ENCODE peak calls at places on chromosomes 16 and 17, in four cellular contexts. One of them, this sample, is unnamed.

GRCh38 chr17:82470065-82470464 is 11.5 kb downstream of the NARF start:
- DNase-seq in mucosa of descending colon: no peak
- DNase-seq in BJ: no peak
- DNase-seq in left lung: no peak
- DNase-seq in this sample: no peak

GRCh38 chr16:55861288-55861687 is 13.9 kb downstream of the CES5A start:
- DNase-seq in left lung: no peak
- DNase-seq in mucosa of descending colon: no peak
- DNase-seq in BJ: no peak
- DNase-seq in this sample: no peak

GRCh38 chr17:77449908-77450741 is 309.4 kb downstream of the SEC14L1 start:
- DNase-seq in left lung: no peak
- DNase-seq in mucosa of descending colon: peak; percentile 86
- DNase-seq in BJ: no peak
- DNase-seq in this sample: no peak

GRCh38 chr17:36722121-36722902 is 120.9 kb downstream of the MRM1 start:
- DNase-seq in mucosa of descending colon: peak; percentile 81
- DNase-seq in BJ: no peak
- DNase-seq in left lung: peak; percentile 61
- DNase-seq in this sample: no peak

GRCh38 chr16:29820271-29820701 is at the start of gene MVP:
- DNase-seq in mucosa of descending colon: peak; percentile 88
- DNase-seq in left lung: peak; percentile 82
- DNase-seq in BJ: no peak
- DNase-seq in this sample: no peak

GRCh38 chr17:75270218-75270965 is 639 bp downstream of the MIF4GD start:
- DNase-seq in BJ: peak; percentile 39
- DNase-seq in left lung: peak; percentile 72
- DNase-seq in mucosa of descending colon: peak; percentile 85
- DNase-seq in this sample: peak; percentile 69

GRCh38 chr16:35207059-35207999 is 1747.9 kb downstream of the TP53TG3F start:
- DNase-seq in left lung: no peak
- DNase-seq in BJ: no peak
- DNase-seq in mucosa of descending colon: peak; percentile 44
- DNase-seq in this sample: no peak

GRCh38 chr17:39150795-39151679 is at the start of gene PLXDC1:
- DNase-seq in BJ: no peak
- DNase-seq in left lung: no peak
- DNase-seq in mucosa of descending colon: no peak
- DNase-seq in this sample: no peak

GRCh38 chr16:73713817-73714495 is 582.7 kb upstream of the PSMD7 start:
- DNase-seq in left lung: no peak
- DNase-seq in mucosa of descending colon: no peak
- DNase-seq in BJ: no peak
- DNase-seq in this sample: no peak

GRCh38 chr16:72066747-72067146 is 3.7 kb downstream of the HPR start:
- DNase-seq in left lung: no peak
- DNase-seq in mucosa of descending colon: no peak
- DNase-seq in BJ: no peak
- DNase-seq in this sample: peak; percentile 8

GRCh38 chr17:82325286-82326180 is 8.0 kb downstream of the SECTM1 start:
- DNase-seq in mucosa of descending colon: peak; percentile 53
- DNase-seq in BJ: no peak
- DNase-seq in left lung: no peak
- DNase-seq in this sample: no peak

GRCh38 chr17:65279456-65279855 is 142.3 kb downstream of the RGS9 start:
- DNase-seq in left lung: no peak
- DNase-seq in mucosa of descending colon: no peak
- DNase-seq in BJ: no peak
- DNase-seq in this sample: no peak

GRCh38 chr17:82867763-82868325 is 28.0 kb upstream of the ZNF750 start:
- DNase-seq in left lung: no peak
- DNase-seq in BJ: no peak
- DNase-seq in mucosa of descending colon: peak; percentile 51
- DNase-seq in this sample: no peak

GRCh38 chr16:50666658-50667496 is 14.2 kb downstream of the SNX20 start:
- DNase-seq in BJ: no peak
- DNase-seq in left lung: no peak
- DNase-seq in mucosa of descending colon: no peak
- DNase-seq in this sample: no peak

GRCh38 chr17:65417406-65418221 is 143.8 kb downstream of the AXIN2 start:
- DNase-seq in left lung: no peak
- DNase-seq in mucosa of descending colon: no peak
- DNase-seq in BJ: peak; percentile 9
- DNase-seq in this sample: no peak

GRCh38 chr17:20073056-20073979 is 64.2 kb downstream of the SPECC1 start:
- DNase-seq in mucosa of descending colon: peak; percentile 63
- DNase-seq in left lung: peak; percentile 65
- DNase-seq in BJ: no peak
- DNase-seq in this sample: no peak

GRCh38 chr17:80195671-80196529 is 24.2 kb downstream of the SGSH start:
- DNase-seq in BJ: no peak
- DNase-seq in left lung: no peak
- DNase-seq in mucosa of descending colon: no peak
- DNase-seq in this sample: no peak

GRCh38 chr16:26644912-26645543 is 421.7 kb upstream of the C16orf82 start:
- DNase-seq in BJ: no peak
- DNase-seq in left lung: no peak
- DNase-seq in mucosa of descending colon: no peak
- DNase-seq in this sample: no peak

GRCh38 chr17:82225368-82226029 is 3.3 kb upstream of the SLC16A3 start:
- DNase-seq in left lung: no peak
- DNase-seq in mucosa of descending colon: no peak
- DNase-seq in BJ: no peak
- DNase-seq in this sample: no peak

GRCh38 chr16:31094424-31095120 is at the start of gene VKORC1:
- DNase-seq in left lung: peak; percentile 97
- DNase-seq in BJ: peak; percentile 88
- DNase-seq in mucosa of descending colon: peak; percentile 96
- DNase-seq in this sample: peak; percentile 93

GRCh38 chr16:30565984-30566383 is 5.5 kb downstream of the ZNF688 start:
- DNase-seq in mucosa of descending colon: no peak
- DNase-seq in BJ: no peak
- DNase-seq in left lung: no peak
- DNase-seq in this sample: no peak

GRCh38 chr16:27511657-27512056 is 38.1 kb downstream of the GTF3C1 start:
- DNase-seq in mucosa of descending colon: no peak
- DNase-seq in BJ: no peak
- DNase-seq in left lung: no peak
- DNase-seq in this sample: peak; percentile 81

GRCh38 chr16:27759947-27760844 is 210.3 kb downstream of the KATNIP start:
- DNase-seq in BJ: no peak
- DNase-seq in left lung: peak; percentile 47
- DNase-seq in mucosa of descending colon: peak; percentile 3
- DNase-seq in this sample: no peak

GRCh38 chr16:6684076-6684673 is 648.5 kb upstream of the RBFOX1 start:
- DNase-seq in left lung: no peak
- DNase-seq in BJ: no peak
- DNase-seq in mucosa of descending colon: no peak
- DNase-seq in this sample: no peak

GRCh38 chr17:15377200-15377599 is 35.8 kb upstream of the TEKT3 start:
- DNase-seq in left lung: no peak
- DNase-seq in mucosa of descending colon: no peak
- DNase-seq in BJ: peak; percentile 66
- DNase-seq in this sample: no peak

GRCh38 chr16:2180962-2181923 is 15.2 kb downstream of the CASKIN1 start:
- DNase-seq in left lung: no peak
- DNase-seq in BJ: no peak
- DNase-seq in mucosa of descending colon: no peak
- DNase-seq in this sample: no peak

GRCh38 chr16:59341368-59341767 is 607.3 kb upstream of the GOT2 start:
- DNase-seq in left lung: no peak
- DNase-seq in BJ: no peak
- DNase-seq in mucosa of descending colon: no peak
- DNase-seq in this sample: no peak

GRCh38 chr16:9225527-9226316 is 134.3 kb downstream of the HAPSTR1 start:
- DNase-seq in BJ: no peak
- DNase-seq in mucosa of descending colon: no peak
- DNase-seq in left lung: no peak
- DNase-seq in this sample: no peak

GRCh38 chr17:21373034-21373433 is 3.1 kb upstream of the KCNJ12 start:
- DNase-seq in BJ: no peak
- DNase-seq in left lung: no peak
- DNase-seq in mucosa of descending colon: no peak
- DNase-seq in this sample: no peak

GRCh38 chr17:74807925-74808324 is 31.8 kb upstream of the NAT9 start:
- DNase-seq in BJ: no peak
- DNase-seq in mucosa of descending colon: no peak
- DNase-seq in left lung: no peak
- DNase-seq in this sample: no peak

GRCh38 chr17:63279498-63280230 is 166.4 kb downstream of the CYB561 start:
- DNase-seq in left lung: no peak
- DNase-seq in BJ: peak; percentile 42
- DNase-seq in mucosa of descending colon: no peak
- DNase-seq in this sample: peak; percentile 42

GRCh38 chr16:64162613-64163375 is 959.1 kb downstream of the CDH11 start:
- DNase-seq in left lung: no peak
- DNase-seq in BJ: no peak
- DNase-seq in mucosa of descending colon: no peak
- DNase-seq in this sample: no peak

GRCh38 chr16:14634389-14634725 is 1.6 kb downstream of the BFAR start:
- DNase-seq in left lung: no peak
- DNase-seq in mucosa of descending colon: no peak
- DNase-seq in BJ: no peak
- DNase-seq in this sample: no peak
- H3K4me3 ChIP-seq in left lung: peak overlapping the region; percentile 89
- H3K4me3 ChIP-seq in mucosa of descending colon: no peak overlapping the region
- H3K4me3 ChIP-seq in BJ: peak overlapping the region; percentile 81
- H3K4me3 ChIP-seq in this sample: peak overlapping the region; percentile 94

GRCh38 chr16:47258874-47259461 is 115.2 kb upstream of the NETO2 start:
- DNase-seq in BJ: no peak
- DNase-seq in left lung: no peak
- DNase-seq in mucosa of descending colon: no peak
- DNase-seq in this sample: no peak
- TF ChIP-seq CTCF in BJ: peak; percentile 75
- TF ChIP-seq CTCF in left lung: peak; percentile 56
- TF ChIP-seq CTCF in mucosa of descending colon: peak; percentile 15
- TF ChIP-seq CTCF in this sample: peak; percentile 87

DNA sequence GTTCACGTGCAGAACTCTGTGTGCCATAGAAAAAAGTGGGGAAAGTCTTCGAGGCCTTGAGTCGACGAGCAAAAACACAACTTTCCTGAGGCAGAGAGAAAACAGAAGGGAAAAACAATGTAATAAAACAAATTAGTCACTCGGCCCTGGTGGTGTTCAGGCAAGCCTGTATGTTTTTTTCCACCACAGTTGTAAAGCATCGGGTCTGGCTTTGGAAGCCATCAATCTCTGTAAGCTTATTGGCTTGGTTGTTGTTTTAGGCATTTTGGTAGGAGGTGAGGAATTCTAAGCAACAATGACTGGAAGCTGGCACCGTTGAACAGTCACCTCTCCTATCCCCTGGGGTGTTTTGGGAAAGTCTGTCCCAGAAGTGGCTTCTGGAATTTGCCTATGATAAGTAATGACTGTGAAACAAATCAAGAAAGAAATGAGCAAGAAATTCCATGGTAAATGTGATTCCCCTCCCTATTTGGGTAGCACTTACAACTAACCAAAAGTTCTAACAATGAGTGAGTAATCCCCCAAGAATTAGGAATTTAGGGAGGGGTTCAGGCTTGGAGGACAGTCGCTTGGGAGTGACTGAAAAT is 2.8 kb downstream of the CDH13 start:
- DNase-seq in left lung: no peak
- DNase-seq in mucosa of descending colon: no peak
- DNase-seq in BJ: peak; percentile 90
- DNase-seq in this sample: no peak
- H3K4me3 ChIP-seq in left lung: no peak overlapping the region
- H3K4me3 ChIP-seq in mucosa of descending colon: no peak overlapping the region
- H3K4me3 ChIP-seq in BJ: no peak overlapping the region
- H3K4me3 ChIP-seq in this sample: no peak overlapping the region

GRCh38 chr16:11698271-11698689 is 30.0 kb downstream of the SNN start:
- DNase-seq in mucosa of descending colon: no peak
- DNase-seq in left lung: no peak
- DNase-seq in BJ: no peak
- DNase-seq in this sample: no peak
- TF ChIP-seq CTCF in mucosa of descending colon: no peak
- TF ChIP-seq CTCF in left lung: no peak
- TF ChIP-seq CTCF in BJ: no peak
- TF ChIP-seq CTCF in this sample: peak; percentile 24

GRCh38 chr16:88582912-88583575 is 12.8 kb downstream of the ZC3H18 start:
- DNase-seq in left lung: no peak
- DNase-seq in BJ: no peak
- DNase-seq in mucosa of descending colon: no peak
- DNase-seq in this sample: no peak

GRCh38 chr16:88588148-88588547 is 17.9 kb downstream of the ZC3H18 start:
- DNase-seq in mucosa of descending colon: no peak
- DNase-seq in left lung: no peak
- DNase-seq in BJ: no peak
- DNase-seq in this sample: no peak

GRCh38 chr16:88585269-88585668 is 15.1 kb downstream of the ZC3H18 start:
- DNase-seq in left lung: no peak
- DNase-seq in BJ: no peak
- DNase-seq in mucosa of descending colon: no peak
- DNase-seq in this sample: no peak

GRCh38 chr16:88581033-88581432 is 10.8 kb downstream of the ZC3H18 start:
- DNase-seq in mucosa of descending colon: no peak
- DNase-seq in left lung: no peak
- DNase-seq in BJ: no peak
- DNase-seq in this sample: no peak

GRCh38 chr16:88584676-88585075 is 14.5 kb downstream of the ZC3H18 start:
- DNase-seq in left lung: no peak
- DNase-seq in BJ: no peak
- DNase-seq in mucosa of descending colon: no peak
- DNase-seq in this sample: no peak
- H3K4me3 ChIP-seq in left lung: no peak overlapping the region
- H3K4me3 ChIP-seq in BJ: no peak overlapping the region
- H3K4me3 ChIP-seq in mucosa of descending colon: no peak overlapping the region
- H3K4me3 ChIP-seq in this sample: no peak overlapping the region

This sample was measured in retinal pigment epithelial cell.